ENCODE peak calls at places on chromosomes 7 and 10, in seven cellular contexts. X is MM.1S, T is left ventricle myocardium inferior, I is HepG2, F is right atrium auricular region, W is PC-3, C is A549. Z is an unnamed sample.

GRCh38 chr10:22736134-22736533 is 21.8 kb upstream of the PIP4K2A start:
- DNase-seq in X (no peak), T (no peak), I (no peak), F (no peak), W (peak; percentile 37), C (no peak), Z (no peak)

GRCh38 chr7:70384891-70385290 is 747.1 kb upstream of the GALNT17 start:
- DNase-seq in X (no peak), T (no peak), I (no peak), F (no peak), W (no peak), C (no peak), Z (no peak)

GRCh38 chr10:96719205-96719604 is 1.1 kb downstream of the PIK3AP1 start:
- DNase-seq in X (no peak), T (no peak), I (no peak), F (no peak), W (no peak), C (no peak), Z (no peak)

GRCh38 chr7:90401989-90402388 is 1.3 kb upstream of the CLDN12 start:
- DNase-seq in X (no peak), T (no peak), I (no peak), F (no peak), W (no peak), C (no peak), Z (no peak)

GRCh38 chr10:61592581-61592980 is 70.1 kb upstream of the CABCOCO1 start:
- DNase-seq in X (peak; percentile 18), T (no peak), I (peak; percentile 27), F (no peak), W (peak; percentile 91), C (peak; percentile 36), Z (peak; percentile 38)

GRCh38 chr7:23925088-23925487 is 215.1 kb downstream of the STK31 start:
- DNase-seq in X (no peak), T (no peak), I (no peak), F (no peak), W (no peak), C (no peak), Z (no peak)

GRCh38 chr7:64686493-64687184 is 20.7 kb downstream of the ZNF107 start:
- DNase-seq in X (no peak), T (no peak), I (peak; percentile 79), F (no peak), W (peak; percentile 30), C (no peak), Z (peak; percentile 10)

GRCh38 chr7:44107116-44107960 is 3.2 kb downstream of the AEBP1 start:
- DNase-seq in X (no peak), T (no peak), I (no peak), F (no peak), W (no peak), C (no peak), Z (no peak)

GRCh38 chr10:110278562-110278961 is 26.2 kb downstream of the SMNDC1 start:
- DNase-seq in X (no peak), T (no peak), I (no peak), F (no peak), W (no peak), C (no peak), Z (no peak)

GRCh38 chr10:64430690-64431323 is 909.6 kb downstream of the REEP3 start:
- DNase-seq in X (no peak), T (no peak), I (peak; percentile 5), F (no peak), W (peak; percentile 81), C (peak; percentile 41), Z (peak; percentile 4)

GRCh38 chr10:70125918-70126590 is 6.6 kb downstream of the AIFM2 start:
- DNase-seq in X (no peak), T (no peak), I (no peak), F (no peak), W (no peak), C (no peak), Z (no peak)

GRCh38 chr10:102970497-102970896 is 52.4 kb downstream of the CNNM2 start:
- DNase-seq in X (no peak), T (no peak), I (no peak), F (no peak), W (no peak), C (no peak), Z (no peak)

GRCh38 chr10:104642311-104643022 is 1.4 kb downstream of the SORCS3 start:
- DNase-seq in X (no peak), T (no peak), I (peak; percentile 28), F (peak; percentile 53), W (no peak), C (peak; percentile 65), Z (peak; percentile 10)

DNA sequence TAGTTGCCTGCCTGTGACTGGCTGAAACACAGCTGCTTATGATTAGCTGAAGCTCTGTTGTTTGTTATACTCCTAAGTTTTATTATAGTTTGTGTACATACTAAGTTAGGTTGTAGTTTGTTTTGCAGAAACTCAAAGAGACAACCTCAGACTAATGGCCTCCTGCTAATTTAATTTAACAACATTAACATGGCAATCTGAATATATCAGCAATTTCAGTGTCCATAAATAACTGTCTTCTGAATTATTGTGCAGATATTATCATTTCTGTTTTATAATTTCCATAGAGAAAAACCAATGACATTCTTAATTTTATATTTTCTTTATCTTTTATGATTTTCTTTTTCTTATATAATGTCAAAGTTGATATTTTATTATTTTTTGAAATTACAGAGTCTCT is 298.1 kb upstream of the PLXDC2 start:
- DNase-seq in X (no peak), T (no peak), I (no peak), F (no peak), W (no peak), C (no peak), Z (no peak)
- H3K4me3 ChIP-seq in X (no peak overlapping the region), T (no peak overlapping the region), I (no peak overlapping the region), F (no peak overlapping the region), W (no peak overlapping the region), C (no peak overlapping the region), Z (no peak overlapping the region)

DNA sequence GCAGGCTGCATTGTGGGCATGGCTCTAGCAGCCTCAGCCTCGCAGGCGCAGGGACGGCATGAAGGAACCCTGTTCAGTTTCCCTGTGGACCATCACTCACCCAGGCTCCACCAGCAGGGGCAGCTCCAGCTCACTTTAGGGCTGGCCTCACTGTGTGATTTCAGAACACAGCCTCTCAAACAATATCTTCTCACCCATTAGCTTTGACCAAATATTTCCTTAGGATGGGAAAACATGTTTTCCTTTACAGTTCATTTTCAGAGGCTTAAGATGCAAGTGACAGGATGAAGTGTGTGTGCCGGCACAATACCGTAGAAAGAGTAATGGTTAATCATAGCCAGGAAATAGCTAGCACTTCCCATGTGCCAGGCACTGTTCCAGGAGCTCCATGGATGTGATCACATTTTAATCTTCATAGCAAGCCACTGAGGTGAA is 58.2 kb downstream of the LANCL2 start:
- DNase-seq in X (no peak), T (no peak), I (no peak), F (no peak), W (no peak), C (no peak), Z (no peak)
- TF ChIP-seq CTCF in X (no peak), T (no peak), I (no peak), F (no peak), W (no peak), C (no peak), Z (no peak)

GRCh38 chr10:74400186-74400585 is 249.2 kb downstream of the ADK start:
- DNase-seq in X (no peak), T (no peak), I (no peak), F (no peak), W (no peak), C (no peak), Z (no peak)
- H3K4me3 ChIP-seq in X (no peak overlapping the region), T (no peak overlapping the region), I (no peak overlapping the region), F (no peak overlapping the region), W (no peak overlapping the region), C (no peak overlapping the region), Z (no peak overlapping the region)

GRCh38 chr7:49483142-49483541 is 290.3 kb upstream of the VWC2 start:
- DNase-seq in X (peak; percentile 28), T (no peak), I (peak; percentile 1), F (no peak), W (peak; percentile 53), C (peak; percentile 1), Z (peak; percentile 45)
- TF ChIP-seq CTCF in X (peak; percentile 9), T (peak; percentile 59), I (no peak), F (peak; percentile 48), W (peak; percentile 59), C (no peak), Z (peak; percentile 26)

Z was measured in GM12865.